ENCODE peak calls at places on chromosomes 16 and 17, in nine cellular contexts. F, S, B, C, T, H, W, A and N are unnamed samples.

GRCh38 chr16:15988268-15989013 is 39.0 kb downstream of the ABCC1 start:
- DNase-seq in F (no peak), S (no peak), B (peak), C (no peak), T (no peak), H (no peak), W (no peak), A (no peak), N (no peak)

GRCh38 chr17:53061446-53061845 is 761.3 kb upstream of the KIF2B start:
- DNase-seq in F (no peak), S (no peak), B (peak), C (no peak), T (no peak), H (no peak), W (no peak), A (no peak), N (no peak)

GRCh38 chr16:87160752-87161337 is 156.3 kb downstream of the C16orf95 start:
- DNase-seq in F (no peak), S (no peak), B (no peak), C (no peak), T (no peak), H (no peak), W (no peak), A (no peak), N (peak)

GRCh38 chr17:57889892-57890856 is 40.3 kb upstream of the MRPS23 start:
- DNase-seq in F (no peak), S (peak), B (peak), C (peak), T (peak), H (no peak), W (peak), A (peak), N (no peak)

GRCh38 chr17:38605852-38606645 is at the start of gene SRCIN1:
- DNase-seq in F (peak), S (peak), B (peak), C (peak), T (peak), H (peak), W (no peak), A (peak), N (peak)

GRCh38 chr16:30533146-30533522 is 1.5 kb downstream of the ZNF747 start:
- DNase-seq in F (no peak), S (peak), B (peak), C (no peak), T (no peak), H (no peak), W (no peak), A (no peak), N (no peak)

GRCh38 chr17:79005063-79005861 is 4.3 kb downstream of the CANT1 start:
- DNase-seq in F (no peak), S (peak), B (no peak), C (peak), T (no peak), H (no peak), W (no peak), A (no peak), N (peak)

GRCh38 chr17:72715906-72716572 is 376.4 kb downstream of the SLC39A11 start:
- DNase-seq in F (no peak), S (peak), B (peak), C (peak), T (peak), H (no peak), W (peak), A (no peak), N (no peak)

GRCh38 chr17:50834126-50834785 is 1.1 kb upstream of the WFIKKN2 start:
- DNase-seq in F (no peak), S (no peak), B (no peak), C (no peak), T (no peak), H (no peak), W (no peak), A (no peak), N (no peak)

GRCh38 chr17:62725791-62726249 is 82.3 kb downstream of the MARCHF10 start:
- DNase-seq in F (no peak), S (no peak), B (no peak), C (peak), T (no peak), H (no peak), W (peak), A (no peak), N (no peak)

GRCh38 chr17:6756425-6757012 is 673 bp downstream of the XAF1 start:
- DNase-seq in F (no peak), S (no peak), B (no peak), C (no peak), T (no peak), H (no peak), W (no peak), A (no peak), N (no peak)

GRCh38 chr17:28018439-28019070 is 23.9 kb upstream of the NLK start:
- DNase-seq in F (no peak), S (peak), B (no peak), C (no peak), T (peak), H (no peak), W (peak), A (peak), N (no peak)

GRCh38 chr17:222172-222571 is 40.7 kb upstream of the DOC2B start:
- DNase-seq in F (no peak), S (peak), B (no peak), C (no peak), T (no peak), H (no peak), W (no peak), A (no peak), N (peak)

GRCh38 chr17:14942511-14943185 is 322.5 kb downstream of the PMP22 start:
- DNase-seq in F (no peak), S (no peak), B (no peak), C (peak), T (no peak), H (no peak), W (peak), A (no peak), N (no peak)

GRCh38 chr16:1781758-1782407 is 488 bp downstream of the SPSB3 start:
- DNase-seq in F (no peak), S (peak), B (peak), C (no peak), T (peak), H (no peak), W (no peak), A (no peak), N (no peak)

GRCh38 chr16:11806721-11807120 is 9.7 kb upstream of the ZC3H7A start:
- DNase-seq in F (no peak), S (no peak), B (no peak), C (no peak), T (no peak), H (no peak), W (no peak), A (no peak), N (peak)

GRCh38 chr17:82339634-82340580 is 6.3 kb upstream of the SECTM1 start:
- DNase-seq in F (no peak), S (peak), B (no peak), C (no peak), T (no peak), H (no peak), W (no peak), A (peak), N (no peak)

GRCh38 chr17:67671492-67671891 is 46.2 kb upstream of the NOL11 start:
- DNase-seq in F (no peak), S (no peak), B (peak), C (peak), T (no peak), H (no peak), W (no peak), A (no peak), N (no peak)

GRCh38 chr17:60506312-60506711 is 19.7 kb downstream of the APPBP2 start:
- DNase-seq in F (no peak), S (no peak), B (peak), C (no peak), T (peak), H (no peak), W (peak), A (no peak), N (no peak)

GRCh38 chr17:73489991-73490390 is 154.3 kb downstream of the SDK2 start:
- DNase-seq in F (no peak), S (no peak), B (no peak), C (no peak), T (no peak), H (no peak), W (no peak), A (no peak), N (no peak)

GRCh38 chr17:44780161-44780560 is 21.4 kb downstream of the ADAM11 start:
- DNase-seq in F (no peak), S (no peak), B (no peak), C (no peak), T (no peak), H (no peak), W (no peak), A (no peak), N (no peak)

GRCh38 chr17:74519951-74520553 is 11.2 kb downstream of the CD300LB start:
- DNase-seq in F (no peak), S (no peak), B (no peak), C (no peak), T (no peak), H (no peak), W (no peak), A (peak), N (no peak)

GRCh38 chr16:51392651-51393187 is 241.6 kb upstream of the SALL1 start:
- DNase-seq in F (peak), S (no peak), B (no peak), C (no peak), T (no peak), H (no peak), W (peak), A (no peak), N (no peak)

GRCh38 chr16:4976611-4977145 is 18.5 kb downstream of the SEC14L5 start:
- DNase-seq in F (no peak), S (peak), B (peak), C (no peak), T (no peak), H (no peak), W (no peak), A (no peak), N (peak)

GRCh38 chr17:21272881-21273839 is 11.4 kb upstream of the MAP2K3 start:
- DNase-seq in F (no peak), S (no peak), B (no peak), C (no peak), T (no peak), H (no peak), W (no peak), A (no peak), N (no peak)

GRCh38 chr16:684961-685696 is 995 bp upstream of the JMJD8 start:
- DNase-seq in F (no peak), S (peak), B (no peak), C (no peak), T (no peak), H (no peak), W (no peak), A (peak), N (no peak)

GRCh38 chr16:12866981-12867551 is 34.3 kb upstream of the SHISA9 start:
- DNase-seq in F (no peak), S (no peak), B (no peak), C (no peak), T (no peak), H (no peak), W (no peak), A (no peak), N (no peak)

GRCh38 chr17:18920911-18921441 is 31.0 kb upstream of the SLC5A10 start:
- DNase-seq in F (no peak), S (no peak), B (no peak), C (no peak), T (peak), H (no peak), W (peak), A (no peak), N (no peak)

GRCh38 chr17:82092628-82092994 is 5.4 kb downstream of the FASN start:
- DNase-seq in F (no peak), S (no peak), B (no peak), C (no peak), T (no peak), H (no peak), W (no peak), A (no peak), N (no peak)

GRCh38 chr16:2938206-2938605 is 25.9 kb upstream of the KREMEN2 start:
- DNase-seq in F (no peak), S (no peak), B (no peak), C (no peak), T (no peak), H (no peak), W (no peak), A (no peak), N (no peak)

GRCh38 chr17:63918305-63918704 is 334 bp downstream of the GH1 start:
- DNase-seq in F (no peak), S (peak), B (no peak), C (no peak), T (peak), H (no peak), W (no peak), A (no peak), N (no peak)

GRCh38 chr17:76869878-76870714 is 1.9 kb downstream of the MGAT5B start:
- DNase-seq in F (no peak), S (no peak), B (peak), C (no peak), T (no peak), H (no peak), W (no peak), A (no peak), N (no peak)

GRCh38 chr16:2915196-2915929 is 3.6 kb downstream of the FLYWCH1 start:
- DNase-seq in F (no peak), S (no peak), B (no peak), C (no peak), T (no peak), H (no peak), W (no peak), A (no peak), N (no peak)